ENCODE peak calls at places on chromosomes 2 and 18, in four cellular contexts. One of them, this sample, is unnamed.

GRCh38 chr2:236165491-236166156 is 2.6 kb downstream of the GBX2 start:
- DNase-seq in posterior cingulate gyrus: no peak
- DNase-seq in AG04450: no peak
- DNase-seq in activated CD4-positive, alpha-beta T cell treated with anti-CD3 and anti-CD28 coated beads, Interleukin-2, amount 50 U/mL, for 1 hour: no peak
- DNase-seq in this sample: no peak

GRCh38 chr2:238790877-238791276 is 57.0 kb upstream of the TWIST2 start:
- DNase-seq in activated CD4-positive, alpha-beta T cell treated with anti-CD3 and anti-CD28 coated beads, Interleukin-2, amount 50 U/mL, for 1 hour: no peak
- DNase-seq in AG04450: no peak
- DNase-seq in posterior cingulate gyrus: no peak
- DNase-seq in this sample: no peak

GRCh38 chr2:41847744-41848441 is 199.9 kb upstream of the PKDCC start:
- DNase-seq in posterior cingulate gyrus: no peak
- DNase-seq in activated CD4-positive, alpha-beta T cell treated with anti-CD3 and anti-CD28 coated beads, Interleukin-2, amount 50 U/mL, for 1 hour: no peak
- DNase-seq in AG04450: no peak
- DNase-seq in this sample: no peak

GRCh38 chr2:42954227-42954962 is 162.0 kb upstream of the HAAO start:
- DNase-seq in activated CD4-positive, alpha-beta T cell treated with anti-CD3 and anti-CD28 coated beads, Interleukin-2, amount 50 U/mL, for 1 hour: no peak
- DNase-seq in AG04450: no peak
- DNase-seq in posterior cingulate gyrus: peak
- DNase-seq in this sample: no peak

GRCh38 chr2:98869272-98869641 is 66.8 kb downstream of the CRACDL start:
- DNase-seq in activated CD4-positive, alpha-beta T cell treated with anti-CD3 and anti-CD28 coated beads, Interleukin-2, amount 50 U/mL, for 1 hour: no peak
- DNase-seq in AG04450: no peak
- DNase-seq in posterior cingulate gyrus: no peak
- DNase-seq in this sample: no peak

GRCh38 chr2:237581751-237582746 is 8.5 kb downstream of the RAB17 start:
- DNase-seq in activated CD4-positive, alpha-beta T cell treated with anti-CD3 and anti-CD28 coated beads, Interleukin-2, amount 50 U/mL, for 1 hour: peak
- DNase-seq in AG04450: no peak
- DNase-seq in posterior cingulate gyrus: peak
- DNase-seq in this sample: no peak

GRCh38 chr18:79939096-79939495 is 12.4 kb downstream of the SLC66A2 start:
- DNase-seq in AG04450: no peak
- DNase-seq in activated CD4-positive, alpha-beta T cell treated with anti-CD3 and anti-CD28 coated beads, Interleukin-2, amount 50 U/mL, for 1 hour: no peak
- DNase-seq in posterior cingulate gyrus: no peak
- DNase-seq in this sample: no peak

GRCh38 chr18:54411781-54412180 is 54.1 kb downstream of the C18orf54 start:
- DNase-seq in activated CD4-positive, alpha-beta T cell treated with anti-CD3 and anti-CD28 coated beads, Interleukin-2, amount 50 U/mL, for 1 hour: no peak
- DNase-seq in AG04450: no peak
- DNase-seq in posterior cingulate gyrus: no peak
- DNase-seq in this sample: no peak

GRCh38 chr2:11482473-11483031 is 16.6 kb upstream of the E2F6 start:
- DNase-seq in activated CD4-positive, alpha-beta T cell treated with anti-CD3 and anti-CD28 coated beads, Interleukin-2, amount 50 U/mL, for 1 hour: no peak
- DNase-seq in AG04450: no peak
- DNase-seq in posterior cingulate gyrus: no peak
- DNase-seq in this sample: no peak

GRCh38 chr2:41879367-41879871 is 168.4 kb upstream of the PKDCC start:
- DNase-seq in AG04450: no peak
- DNase-seq in posterior cingulate gyrus: no peak
- DNase-seq in activated CD4-positive, alpha-beta T cell treated with anti-CD3 and anti-CD28 coated beads, Interleukin-2, amount 50 U/mL, for 1 hour: no peak
- DNase-seq in this sample: no peak

This sample was measured in dorsolateral prefrontal cortex.